ENCODE peak calls at places on chromosomes 13 and 19, in six cellular contexts. One of them, this sample, is unnamed.

GRCh38 chr19:37074111-37074510 is 4.1 kb upstream of the ZNF420 start:
- DNase-seq in fibroblast of lung: no peak
- DNase-seq in hepatocyte: no peak
- DNase-seq in mucosa of descending colon: no peak
- DNase-seq in PC-3: no peak
- DNase-seq in tibial nerve: no peak
- DNase-seq in this sample: no peak

GRCh38 chr13:107838592-107839161 is 376.7 kb downstream of the LIG4 start:
- DNase-seq in PC-3: no peak
- DNase-seq in fibroblast of lung: no peak
- DNase-seq in hepatocyte: no peak
- DNase-seq in tibial nerve: no peak
- DNase-seq in mucosa of descending colon: no peak
- DNase-seq in this sample: no peak

GRCh38 chr19:18915639-18916038 is 3.5 kb downstream of the COPE start:
- DNase-seq in tibial nerve: no peak
- DNase-seq in mucosa of descending colon: peak
- DNase-seq in fibroblast of lung: peak
- DNase-seq in PC-3: peak
- DNase-seq in hepatocyte: no peak
- DNase-seq in this sample: no peak

GRCh38 chr13:46885018-46885417 is 11.8 kb downstream of the HTR2A start:
- DNase-seq in PC-3: peak
- DNase-seq in fibroblast of lung: peak
- DNase-seq in hepatocyte: no peak
- DNase-seq in mucosa of descending colon: no peak
- DNase-seq in tibial nerve: no peak
- DNase-seq in this sample: no peak

GRCh38 chr19:46654621-46655152 is 6.3 kb downstream of the DACT3 start:
- DNase-seq in hepatocyte: no peak
- DNase-seq in fibroblast of lung: no peak
- DNase-seq in tibial nerve: no peak
- DNase-seq in PC-3: no peak
- DNase-seq in mucosa of descending colon: no peak
- DNase-seq in this sample: no peak

GRCh38 chr19:4710281-4710600 is 13.4 kb downstream of the DPP9 start:
- DNase-seq in mucosa of descending colon: no peak
- DNase-seq in fibroblast of lung: no peak
- DNase-seq in PC-3: no peak
- DNase-seq in hepatocyte: no peak
- DNase-seq in tibial nerve: no peak
- DNase-seq in this sample: no peak

GRCh38 chr19:5225486-5226345 is 114.9 kb downstream of the PTPRS start:
- DNase-seq in PC-3: no peak
- DNase-seq in hepatocyte: no peak
- DNase-seq in fibroblast of lung: no peak
- DNase-seq in mucosa of descending colon: no peak
- DNase-seq in tibial nerve: no peak
- DNase-seq in this sample: no peak

GRCh38 chr13:28744091-28744536 is 25.3 kb upstream of the SLC46A3 start:
- DNase-seq in mucosa of descending colon: peak
- DNase-seq in PC-3: peak
- DNase-seq in hepatocyte: no peak
- DNase-seq in tibial nerve: no peak
- DNase-seq in fibroblast of lung: peak
- DNase-seq in this sample: no peak

GRCh38 chr13:93727301-93728141 is 500.9 kb downstream of the GPC6 start:
- DNase-seq in mucosa of descending colon: no peak
- DNase-seq in hepatocyte: no peak
- DNase-seq in fibroblast of lung: peak
- DNase-seq in PC-3: peak
- DNase-seq in tibial nerve: no peak
- DNase-seq in this sample: no peak

GRCh38 chr13:96238241-96238640 is 148.3 kb downstream of the HS6ST3 start:
- DNase-seq in PC-3: no peak
- DNase-seq in hepatocyte: no peak
- DNase-seq in tibial nerve: no peak
- DNase-seq in fibroblast of lung: no peak
- DNase-seq in mucosa of descending colon: no peak
- DNase-seq in this sample: no peak

GRCh38 chr19:48400018-48400742 is 6.7 kb downstream of the GRIN2D start:
- DNase-seq in PC-3: peak
- DNase-seq in hepatocyte: peak
- DNase-seq in fibroblast of lung: peak
- DNase-seq in tibial nerve: peak
- DNase-seq in mucosa of descending colon: peak
- DNase-seq in this sample: no peak

GRCh38 chr13:32330438-32330837 is 15.1 kb downstream of the BRCA2 start:
- DNase-seq in tibial nerve: no peak
- DNase-seq in mucosa of descending colon: no peak
- DNase-seq in hepatocyte: no peak
- DNase-seq in fibroblast of lung: peak
- DNase-seq in PC-3: no peak
- DNase-seq in this sample: no peak

GRCh38 chr19:47225746-47226425 is 5.1 kb downstream of the BBC3 start:
- DNase-seq in hepatocyte: peak
- DNase-seq in mucosa of descending colon: peak
- DNase-seq in PC-3: peak
- DNase-seq in fibroblast of lung: peak
- DNase-seq in tibial nerve: peak
- DNase-seq in this sample: peak

GRCh38 chr19:50567882-50568281 is 353 bp downstream of the LRRC4B start:
- DNase-seq in tibial nerve: no peak
- DNase-seq in hepatocyte: no peak
- DNase-seq in mucosa of descending colon: no peak
- DNase-seq in PC-3: no peak
- DNase-seq in fibroblast of lung: no peak
- DNase-seq in this sample: no peak

GRCh38 chr19:49560358-49560900 is 19.9 kb downstream of the NOSIP start:
- DNase-seq in hepatocyte: no peak
- DNase-seq in mucosa of descending colon: peak
- DNase-seq in PC-3: no peak
- DNase-seq in tibial nerve: no peak
- DNase-seq in fibroblast of lung: no peak
- DNase-seq in this sample: peak

GRCh38 chr13:61880576-61881283 is 465.1 kb upstream of the PCDH20 start:
- DNase-seq in hepatocyte: peak
- DNase-seq in PC-3: peak
- DNase-seq in tibial nerve: no peak
- DNase-seq in fibroblast of lung: peak
- DNase-seq in mucosa of descending colon: peak
- DNase-seq in this sample: no peak

GRCh38 chr19:6540918-6541689 is 10.3 kb downstream of the TNFSF9 start:
- DNase-seq in mucosa of descending colon: no peak
- DNase-seq in PC-3: no peak
- DNase-seq in tibial nerve: no peak
- DNase-seq in hepatocyte: no peak
- DNase-seq in fibroblast of lung: no peak
- DNase-seq in this sample: peak

GRCh38 chr19:54673222-54673621 is 10.4 kb downstream of the LILRB4 start:
- DNase-seq in mucosa of descending colon: peak
- DNase-seq in hepatocyte: no peak
- DNase-seq in fibroblast of lung: no peak
- DNase-seq in PC-3: no peak
- DNase-seq in tibial nerve: no peak
- DNase-seq in this sample: no peak

GRCh38 chr19:54670576-54671347 is 8.0 kb downstream of the LILRB4 start:
- DNase-seq in tibial nerve: no peak
- DNase-seq in PC-3: no peak
- DNase-seq in mucosa of descending colon: no peak
- DNase-seq in hepatocyte: no peak
- DNase-seq in fibroblast of lung: no peak
- DNase-seq in this sample: no peak

GRCh38 chr19:54677217-54677616 is 14.4 kb downstream of the LILRB4 start:
- DNase-seq in hepatocyte: no peak
- DNase-seq in PC-3: no peak
- DNase-seq in mucosa of descending colon: no peak
- DNase-seq in tibial nerve: no peak
- DNase-seq in fibroblast of lung: no peak
- DNase-seq in this sample: no peak

GRCh38 chr19:54668353-54668752 is 5.6 kb downstream of the LILRB4 start:
- DNase-seq in fibroblast of lung: no peak
- DNase-seq in tibial nerve: no peak
- DNase-seq in mucosa of descending colon: no peak
- DNase-seq in PC-3: no peak
- DNase-seq in hepatocyte: no peak
- DNase-seq in this sample: no peak

DNA sequence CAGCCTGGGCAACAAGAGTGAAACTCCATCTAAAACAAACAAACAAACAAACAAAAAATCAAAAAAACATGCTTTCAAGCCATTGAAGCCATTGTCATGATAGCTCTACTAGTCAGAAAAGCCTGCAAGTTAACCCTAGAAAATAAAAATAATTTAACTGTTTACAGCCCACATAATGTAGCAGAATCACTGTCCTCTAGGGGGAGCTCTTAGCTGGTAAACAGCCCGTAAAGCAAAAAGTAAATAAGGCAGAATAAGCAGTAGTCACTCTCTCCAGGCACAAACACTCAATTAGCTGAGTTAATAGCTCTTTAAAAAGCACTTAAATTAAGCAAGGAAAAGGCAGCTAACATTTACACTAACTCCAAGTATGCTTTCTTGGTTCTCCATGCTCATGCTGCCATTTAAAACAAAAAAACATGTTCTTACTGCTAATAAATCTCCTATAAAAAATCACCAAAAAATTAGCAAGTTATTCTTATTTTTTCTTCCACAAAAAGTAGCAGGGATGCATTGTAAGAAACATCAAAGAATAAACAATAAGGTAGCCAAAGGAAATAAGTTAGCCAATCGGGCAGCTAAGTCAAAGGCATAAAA is 11.3 kb downstream of the LILRB4 start:
- DNase-seq in tibial nerve: no peak
- DNase-seq in mucosa of descending colon: no peak
- DNase-seq in hepatocyte: no peak
- DNase-seq in PC-3: peak
- DNase-seq in fibroblast of lung: no peak
- DNase-seq in this sample: no peak
- TF ChIP-seq CTCF in tibial nerve: peak
- TF ChIP-seq CTCF in mucosa of descending colon: peak
- TF ChIP-seq CTCF in hepatocyte: peak
- TF ChIP-seq CTCF in PC-3: peak
- TF ChIP-seq CTCF in fibroblast of lung: peak
- TF ChIP-seq CTCF in this sample: peak

GRCh38 chr19:662962-663681 is at the start of gene RNF126:
- DNase-seq in fibroblast of lung: peak
- DNase-seq in PC-3: peak
- DNase-seq in tibial nerve: peak
- DNase-seq in hepatocyte: peak
- DNase-seq in mucosa of descending colon: peak
- DNase-seq in this sample: peak

GRCh38 chr19:658916-659839 is 3.8 kb downstream of the RNF126 start:
- DNase-seq in fibroblast of lung: peak
- DNase-seq in hepatocyte: no peak
- DNase-seq in tibial nerve: no peak
- DNase-seq in mucosa of descending colon: no peak
- DNase-seq in PC-3: no peak
- DNase-seq in this sample: no peak

GRCh38 chr19:661427-662196 is 1.4 kb downstream of the RNF126 start:
- DNase-seq in PC-3: no peak
- DNase-seq in fibroblast of lung: no peak
- DNase-seq in hepatocyte: peak
- DNase-seq in mucosa of descending colon: peak
- DNase-seq in tibial nerve: no peak
- DNase-seq in this sample: no peak

GRCh38 chr19:662207-662961 is 630 bp downstream of the RNF126 start:
- DNase-seq in tibial nerve: no peak
- DNase-seq in mucosa of descending colon: peak
- DNase-seq in PC-3: peak
- DNase-seq in fibroblast of lung: peak
- DNase-seq in hepatocyte: peak
- DNase-seq in this sample: peak

DNA sequence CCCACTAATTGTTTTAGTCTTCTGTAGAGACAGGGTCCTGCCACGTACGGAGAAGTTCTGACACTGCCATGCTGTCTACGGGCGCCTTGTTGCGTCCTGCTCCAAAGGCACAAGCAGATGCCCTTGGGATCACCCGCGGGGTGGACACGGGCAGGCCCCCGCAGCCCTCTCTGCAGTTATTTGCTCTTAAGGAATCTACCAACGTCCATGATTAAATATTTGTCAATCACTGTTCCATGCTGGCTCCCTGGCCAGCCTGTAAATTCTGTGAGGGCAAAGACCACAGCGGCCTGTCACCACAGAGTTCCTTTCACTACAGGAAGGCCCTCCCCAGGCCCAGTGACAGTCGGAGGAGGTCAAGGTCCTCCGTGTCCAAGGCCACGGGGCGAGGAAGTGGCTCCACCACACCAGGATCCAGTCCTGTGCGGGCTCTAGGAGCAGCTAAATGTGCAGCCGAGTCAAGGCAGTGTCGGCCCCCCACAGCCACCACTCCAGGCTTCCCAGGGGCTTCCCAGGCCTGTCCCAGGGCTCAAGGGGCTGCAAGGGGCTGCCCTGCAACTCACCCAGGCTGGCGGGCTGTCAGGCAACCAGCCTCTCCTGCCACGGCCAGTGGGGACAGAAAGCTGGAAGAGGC is 2.1 kb downstream of the RNF126 start:
- DNase-seq in fibroblast of lung: no peak
- DNase-seq in hepatocyte: peak
- DNase-seq in mucosa of descending colon: peak
- DNase-seq in PC-3: no peak
- DNase-seq in tibial nerve: no peak
- DNase-seq in this sample: no peak
- H3K4me3 ChIP-seq in fibroblast of lung: peak
- H3K4me3 ChIP-seq in hepatocyte: peak
- H3K4me3 ChIP-seq in mucosa of descending colon: peak
- H3K4me3 ChIP-seq in PC-3: peak
- H3K4me3 ChIP-seq in tibial nerve: peak
- H3K4me3 ChIP-seq in this sample: peak

GRCh38 chr19:14516048-14516534 is 2.1 kb downstream of the DNAJB1 start:
- DNase-seq in mucosa of descending colon: peak
- DNase-seq in hepatocyte: no peak
- DNase-seq in PC-3: peak
- DNase-seq in tibial nerve: no peak
- DNase-seq in fibroblast of lung: no peak
- DNase-seq in this sample: peak
- TF ChIP-seq CTCF in mucosa of descending colon: no peak
- TF ChIP-seq CTCF in hepatocyte: no peak
- TF ChIP-seq CTCF in PC-3: peak
- TF ChIP-seq CTCF in tibial nerve: no peak
- TF ChIP-seq CTCF in fibroblast of lung: no peak
- TF ChIP-seq CTCF in this sample: peak

DNA sequence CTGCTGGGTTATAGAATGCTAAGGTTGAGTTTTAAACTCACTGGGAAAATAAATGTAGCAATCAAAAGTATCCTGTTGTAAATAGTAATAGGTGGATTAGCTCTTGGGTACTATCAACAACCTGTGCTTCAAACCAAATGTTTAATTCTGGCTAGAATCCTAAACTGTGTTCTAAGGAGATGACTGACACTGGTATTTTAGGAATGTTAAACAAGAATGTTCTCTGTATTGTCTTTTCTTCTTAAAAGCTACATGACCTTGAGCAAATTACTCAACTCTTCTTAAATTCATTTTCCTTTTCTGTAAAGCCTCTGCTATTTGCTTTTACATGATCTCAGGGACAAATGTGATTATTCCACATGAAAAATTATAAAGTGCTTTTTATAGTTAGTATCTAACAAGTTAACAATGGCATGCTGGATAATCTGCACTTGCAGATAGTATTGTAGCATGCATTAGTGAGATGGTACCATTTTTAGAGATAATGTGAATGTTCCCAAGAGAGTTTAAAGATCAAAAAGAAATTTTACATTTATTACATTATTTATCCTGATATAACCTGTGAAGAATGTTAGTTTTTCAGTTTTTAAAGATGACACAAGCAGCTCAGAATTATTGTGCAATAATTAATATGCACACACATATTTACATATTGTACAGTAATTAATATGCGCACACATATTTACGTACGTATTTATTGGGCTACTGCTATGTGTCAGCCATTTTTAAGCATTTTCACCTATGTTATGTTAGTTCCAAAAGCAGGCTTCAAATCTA is 13.6 kb upstream of the EPSTI1 start:
- DNase-seq in mucosa of descending colon: no peak
- DNase-seq in PC-3: peak
- DNase-seq in hepatocyte: no peak
- DNase-seq in fibroblast of lung: peak
- DNase-seq in tibial nerve: no peak
- DNase-seq in this sample: no peak
- H3K4me3 ChIP-seq in mucosa of descending colon: no peak
- H3K4me3 ChIP-seq in PC-3: no peak
- H3K4me3 ChIP-seq in hepatocyte: no peak
- H3K4me3 ChIP-seq in fibroblast of lung: no peak
- H3K4me3 ChIP-seq in tibial nerve: no peak
- H3K4me3 ChIP-seq in this sample: no peak

This sample was measured in upper lobe of right lung.